ENCODE peak calls at places on chromosome 19, in six cellular contexts. One of them, this sample, is unnamed.

GRCh38 chr19:36152061-36152885 is at the start of gene COX7A1:
- DNase-seq in breast epithelium: peak; percentile 67
- DNase-seq in dorsolateral prefrontal cortex: peak; percentile 55
- DNase-seq in upper lobe of right lung: peak; percentile 75
- DNase-seq in fibroblast of mammary gland: peak; percentile 35
- DNase-seq in heart left ventricle: peak; percentile 93
- DNase-seq in this sample: no peak

GRCh38 chr19:17240062-17240854 is 5.5 kb downstream of the NR2F6 start:
- DNase-seq in breast epithelium: no peak
- DNase-seq in dorsolateral prefrontal cortex: no peak
- DNase-seq in upper lobe of right lung: no peak
- DNase-seq in fibroblast of mammary gland: no peak
- DNase-seq in heart left ventricle: no peak
- DNase-seq in this sample: no peak

GRCh38 chr19:4369888-4370260 is 26.5 kb downstream of the MPND start:
- DNase-seq in breast epithelium: no peak
- DNase-seq in dorsolateral prefrontal cortex: peak; percentile 58
- DNase-seq in upper lobe of right lung: peak; percentile 83
- DNase-seq in fibroblast of mammary gland: peak; percentile 59
- DNase-seq in heart left ventricle: no peak
- DNase-seq in this sample: no peak

GRCh38 chr19:1758959-1759903 is 5.9 kb downstream of the ONECUT3 start:
- DNase-seq in breast epithelium: no peak
- DNase-seq in dorsolateral prefrontal cortex: no peak
- DNase-seq in upper lobe of right lung: no peak
- DNase-seq in fibroblast of mammary gland: no peak
- DNase-seq in heart left ventricle: no peak
- DNase-seq in this sample: no peak

GRCh38 chr19:12766051-12766521 is 9.3 kb downstream of the HOOK2 start:
- DNase-seq in breast epithelium: peak; percentile 77
- DNase-seq in dorsolateral prefrontal cortex: peak; percentile 84
- DNase-seq in upper lobe of right lung: peak; percentile 94
- DNase-seq in fibroblast of mammary gland: peak; percentile 71
- DNase-seq in heart left ventricle: peak; percentile 79
- DNase-seq in this sample: no peak

GRCh38 chr19:47380559-47380958 is 31.4 kb downstream of the DHX34 start:
- DNase-seq in breast epithelium: no peak
- DNase-seq in dorsolateral prefrontal cortex: no peak
- DNase-seq in upper lobe of right lung: no peak
- DNase-seq in fibroblast of mammary gland: no peak
- DNase-seq in heart left ventricle: no peak
- DNase-seq in this sample: no peak

GRCh38 chr19:5333581-5334365 is 6.8 kb downstream of the PTPRS start:
- DNase-seq in breast epithelium: no peak
- DNase-seq in dorsolateral prefrontal cortex: no peak
- DNase-seq in upper lobe of right lung: no peak
- DNase-seq in fibroblast of mammary gland: no peak
- DNase-seq in heart left ventricle: no peak
- DNase-seq in this sample: no peak

GRCh38 chr19:3403489-3404323 is 37.3 kb downstream of the NFIC start:
- DNase-seq in breast epithelium: peak; percentile 88
- DNase-seq in dorsolateral prefrontal cortex: peak; percentile 85
- DNase-seq in upper lobe of right lung: peak; percentile 93
- DNase-seq in fibroblast of mammary gland: peak; percentile 96
- DNase-seq in heart left ventricle: peak; percentile 96
- DNase-seq in this sample: peak; percentile 78

GRCh38 chr19:2613507-2614295 is 88.8 kb downstream of the GNG7 start:
- DNase-seq in breast epithelium: no peak
- DNase-seq in dorsolateral prefrontal cortex: no peak
- DNase-seq in upper lobe of right lung: peak; percentile 77
- DNase-seq in fibroblast of mammary gland: peak; percentile 36
- DNase-seq in heart left ventricle: no peak
- DNase-seq in this sample: no peak

GRCh38 chr19:810077-810855 is 11.5 kb downstream of the PLPPR3 start:
- DNase-seq in breast epithelium: no peak
- DNase-seq in dorsolateral prefrontal cortex: no peak
- DNase-seq in upper lobe of right lung: peak; percentile 54
- DNase-seq in fibroblast of mammary gland: no peak
- DNase-seq in heart left ventricle: no peak
- DNase-seq in this sample: no peak

GRCh38 chr19:35347171-35347929 is at the start of gene FFAR1:
- DNase-seq in breast epithelium: no peak
- DNase-seq in dorsolateral prefrontal cortex: peak; percentile 16
- DNase-seq in upper lobe of right lung: peak; percentile 28
- DNase-seq in fibroblast of mammary gland: no peak
- DNase-seq in heart left ventricle: no peak
- DNase-seq in this sample: no peak

GRCh38 chr19:4609878-4610511 is 29.3 kb upstream of the TNFAIP8L1 start:
- DNase-seq in breast epithelium: no peak
- DNase-seq in dorsolateral prefrontal cortex: no peak
- DNase-seq in upper lobe of right lung: no peak
- DNase-seq in fibroblast of mammary gland: no peak
- DNase-seq in heart left ventricle: peak; percentile 50
- DNase-seq in this sample: no peak

GRCh38 chr19:43464089-43464775 is 1.2 kb downstream of the LYPD3 start:
- DNase-seq in breast epithelium: peak; percentile 76
- DNase-seq in dorsolateral prefrontal cortex: peak; percentile 42
- DNase-seq in upper lobe of right lung: peak; percentile 87
- DNase-seq in fibroblast of mammary gland: no peak
- DNase-seq in heart left ventricle: no peak
- DNase-seq in this sample: no peak

GRCh38 chr19:6319376-6319775 is 14.0 kb downstream of the ACER1 start:
- DNase-seq in breast epithelium: no peak
- DNase-seq in dorsolateral prefrontal cortex: no peak
- DNase-seq in upper lobe of right lung: no peak
- DNase-seq in fibroblast of mammary gland: no peak
- DNase-seq in heart left ventricle: no peak
- DNase-seq in this sample: no peak

GRCh38 chr19:383922-384800 is 24.8 kb downstream of the C2CD4C start:
- DNase-seq in breast epithelium: peak; percentile 12
- DNase-seq in dorsolateral prefrontal cortex: peak; percentile 25
- DNase-seq in upper lobe of right lung: peak; percentile 63
- DNase-seq in fibroblast of mammary gland: no peak
- DNase-seq in heart left ventricle: no peak
- DNase-seq in this sample: no peak

GRCh38 chr19:3644351-3645066 is 17.9 kb upstream of the CACTIN start:
- DNase-seq in breast epithelium: peak; percentile 44
- DNase-seq in dorsolateral prefrontal cortex: peak; percentile 93
- DNase-seq in upper lobe of right lung: no peak
- DNase-seq in fibroblast of mammary gland: peak; percentile 55
- DNase-seq in heart left ventricle: no peak
- DNase-seq in this sample: no peak

GRCh38 chr19:33953023-33953422 is 156.4 kb downstream of the KCTD15 start:
- DNase-seq in breast epithelium: no peak
- DNase-seq in dorsolateral prefrontal cortex: no peak
- DNase-seq in upper lobe of right lung: no peak
- DNase-seq in fibroblast of mammary gland: no peak
- DNase-seq in heart left ventricle: no peak
- DNase-seq in this sample: no peak

GRCh38 chr19:30504272-30504671 is 132.1 kb downstream of the ZNF536 start:
- DNase-seq in breast epithelium: no peak
- DNase-seq in dorsolateral prefrontal cortex: no peak
- DNase-seq in upper lobe of right lung: no peak
- DNase-seq in fibroblast of mammary gland: no peak
- DNase-seq in heart left ventricle: no peak
- DNase-seq in this sample: no peak

GRCh38 chr19:3129112-3129511 is 6.7 kb upstream of the GNA15 start:
- DNase-seq in breast epithelium: no peak
- DNase-seq in dorsolateral prefrontal cortex: no peak
- DNase-seq in upper lobe of right lung: no peak
- DNase-seq in fibroblast of mammary gland: peak; percentile 78
- DNase-seq in heart left ventricle: no peak
- DNase-seq in this sample: peak; percentile 29

GRCh38 chr19:31220540-31220939 is 128.7 kb downstream of the TSHZ3 start:
- DNase-seq in breast epithelium: no peak
- DNase-seq in dorsolateral prefrontal cortex: no peak
- DNase-seq in upper lobe of right lung: no peak
- DNase-seq in fibroblast of mammary gland: peak; percentile 33
- DNase-seq in heart left ventricle: no peak
- DNase-seq in this sample: no peak

GRCh38 chr19:1469200-1469935 is 9.6 kb downstream of the C19orf25 start:
- DNase-seq in breast epithelium: no peak
- DNase-seq in dorsolateral prefrontal cortex: no peak
- DNase-seq in upper lobe of right lung: no peak
- DNase-seq in fibroblast of mammary gland: no peak
- DNase-seq in heart left ventricle: no peak
- DNase-seq in this sample: no peak

GRCh38 chr19:33227870-33228599 is 2.4 kb upstream of the SLC7A10 start:
- DNase-seq in breast epithelium: no peak
- DNase-seq in dorsolateral prefrontal cortex: no peak
- DNase-seq in upper lobe of right lung: no peak
- DNase-seq in fibroblast of mammary gland: no peak
- DNase-seq in heart left ventricle: no peak
- DNase-seq in this sample: no peak

GRCh38 chr19:16467581-16467980 is 4.2 kb downstream of the EPS15L1 start:
- DNase-seq in breast epithelium: no peak
- DNase-seq in dorsolateral prefrontal cortex: no peak
- DNase-seq in upper lobe of right lung: no peak
- DNase-seq in fibroblast of mammary gland: no peak
- DNase-seq in heart left ventricle: peak; percentile 76
- DNase-seq in this sample: no peak

GRCh38 chr19:17719730-17720486 is 628 bp downstream of the MAP1S start:
- DNase-seq in breast epithelium: peak; percentile 52
- DNase-seq in dorsolateral prefrontal cortex: no peak
- DNase-seq in upper lobe of right lung: peak; percentile 83
- DNase-seq in fibroblast of mammary gland: no peak
- DNase-seq in heart left ventricle: no peak
- DNase-seq in this sample: no peak

GRCh38 chr19:3178377-3178972 is at the start of gene S1PR4:
- DNase-seq in breast epithelium: no peak
- DNase-seq in dorsolateral prefrontal cortex: no peak
- DNase-seq in upper lobe of right lung: peak; percentile 77
- DNase-seq in fibroblast of mammary gland: no peak
- DNase-seq in heart left ventricle: peak; percentile 31
- DNase-seq in this sample: no peak

GRCh38 chr19:49546825-49547565 is 19.2 kb downstream of the RCN3 start:
- DNase-seq in breast epithelium: peak; percentile 68
- DNase-seq in dorsolateral prefrontal cortex: no peak
- DNase-seq in upper lobe of right lung: no peak
- DNase-seq in fibroblast of mammary gland: peak; percentile 93
- DNase-seq in heart left ventricle: peak; percentile 59
- DNase-seq in this sample: peak; percentile 95

GRCh38 chr19:43532571-43532961 is 422 bp upstream of the ZNF575 start:
- DNase-seq in breast epithelium: peak; percentile 55
- DNase-seq in dorsolateral prefrontal cortex: peak; percentile 65
- DNase-seq in upper lobe of right lung: peak; percentile 83
- DNase-seq in fibroblast of mammary gland: no peak
- DNase-seq in heart left ventricle: peak; percentile 58
- DNase-seq in this sample: no peak

DNA sequence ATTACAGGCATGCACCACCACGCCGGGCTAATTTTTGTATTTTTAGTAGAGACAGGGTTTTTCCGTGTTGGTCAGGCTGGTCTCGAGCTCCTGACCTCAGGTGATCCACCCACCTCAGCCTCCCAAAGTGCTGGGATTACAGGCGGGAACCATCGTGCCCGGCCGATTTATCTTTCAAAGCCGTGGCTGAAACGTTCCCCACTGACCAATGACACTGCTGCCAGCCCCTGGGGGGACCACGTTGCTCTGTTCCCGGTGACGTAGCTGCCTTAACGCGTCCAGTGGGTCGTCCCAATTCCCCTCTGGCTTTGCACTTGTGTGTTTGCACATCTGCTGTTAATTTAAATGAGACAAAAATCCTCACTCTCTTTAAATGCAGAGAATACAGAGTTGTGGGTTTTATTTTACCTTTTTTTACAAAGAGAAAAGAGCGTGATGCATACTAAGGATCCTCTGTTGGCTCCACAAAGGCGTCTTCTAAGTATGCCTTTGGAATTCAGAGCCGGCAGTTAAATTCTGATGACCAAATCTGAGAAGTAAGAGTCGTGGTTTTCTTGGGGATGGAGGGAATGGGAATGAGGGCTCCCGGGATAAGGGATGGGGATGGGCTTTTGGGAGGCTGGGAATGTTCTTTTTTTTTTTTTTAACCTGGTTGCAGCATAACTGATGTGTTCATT is 18.5 kb upstream of the LMTK3 start:
- DNase-seq in breast epithelium: no peak
- DNase-seq in dorsolateral prefrontal cortex: no peak
- DNase-seq in upper lobe of right lung: no peak
- DNase-seq in fibroblast of mammary gland: no peak
- DNase-seq in heart left ventricle: no peak
- DNase-seq in this sample: no peak
- H3K4me3 ChIP-seq in breast epithelium: no peak overlapping the region
- H3K4me3 ChIP-seq in dorsolateral prefrontal cortex: no peak overlapping the region
- H3K4me3 ChIP-seq in upper lobe of right lung: no peak overlapping the region
- H3K4me3 ChIP-seq in fibroblast of mammary gland: no peak overlapping the region
- H3K4me3 ChIP-seq in heart left ventricle: no peak overlapping the region
- H3K4me3 ChIP-seq in this sample: no peak overlapping the region

DNA sequence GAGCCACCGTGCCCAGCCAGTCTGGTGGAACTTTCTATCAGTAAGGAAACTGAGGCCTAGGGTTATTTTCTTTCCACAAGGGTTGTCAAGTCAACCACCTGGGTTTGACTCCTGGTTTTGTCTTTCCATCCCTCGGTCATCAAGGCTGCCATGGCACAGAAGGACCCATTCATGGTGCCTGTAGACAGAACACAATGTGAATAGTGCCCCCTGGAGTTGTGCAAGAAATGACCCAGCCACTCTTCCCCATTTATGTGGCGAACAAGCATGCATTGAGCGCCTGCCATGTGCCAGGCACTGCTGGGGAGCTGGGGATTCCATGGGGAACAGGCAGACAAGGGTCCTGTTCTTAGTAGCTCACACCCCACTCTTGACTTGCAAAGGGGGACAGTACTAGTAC is 4.1 kb downstream of the SMARCA4 start:
- DNase-seq in breast epithelium: no peak
- DNase-seq in dorsolateral prefrontal cortex: no peak
- DNase-seq in upper lobe of right lung: no peak
- DNase-seq in fibroblast of mammary gland: no peak
- DNase-seq in heart left ventricle: no peak
- DNase-seq in this sample: no peak
- TF ChIP-seq CTCF in breast epithelium: no peak
- TF ChIP-seq CTCF in dorsolateral prefrontal cortex: no peak
- TF ChIP-seq CTCF in upper lobe of right lung: no peak
- TF ChIP-seq CTCF in fibroblast of mammary gland: no peak
- TF ChIP-seq CTCF in heart left ventricle: no peak
- TF ChIP-seq CTCF in this sample: no peak

GRCh38 chr19:56699552-56699951 is 28.0 kb upstream of the ZNF835 start:
- DNase-seq in breast epithelium: no peak
- DNase-seq in dorsolateral prefrontal cortex: no peak
- DNase-seq in upper lobe of right lung: no peak
- DNase-seq in fibroblast of mammary gland: no peak
- DNase-seq in heart left ventricle: no peak
- DNase-seq in this sample: no peak
- H3K4me3 ChIP-seq in breast epithelium: no peak overlapping the region
- H3K4me3 ChIP-seq in dorsolateral prefrontal cortex: no peak overlapping the region
- H3K4me3 ChIP-seq in upper lobe of right lung: no peak overlapping the region
- H3K4me3 ChIP-seq in fibroblast of mammary gland: no peak overlapping the region
- H3K4me3 ChIP-seq in heart left ventricle: no peak overlapping the region
- H3K4me3 ChIP-seq in this sample: no peak overlapping the region

DNA sequence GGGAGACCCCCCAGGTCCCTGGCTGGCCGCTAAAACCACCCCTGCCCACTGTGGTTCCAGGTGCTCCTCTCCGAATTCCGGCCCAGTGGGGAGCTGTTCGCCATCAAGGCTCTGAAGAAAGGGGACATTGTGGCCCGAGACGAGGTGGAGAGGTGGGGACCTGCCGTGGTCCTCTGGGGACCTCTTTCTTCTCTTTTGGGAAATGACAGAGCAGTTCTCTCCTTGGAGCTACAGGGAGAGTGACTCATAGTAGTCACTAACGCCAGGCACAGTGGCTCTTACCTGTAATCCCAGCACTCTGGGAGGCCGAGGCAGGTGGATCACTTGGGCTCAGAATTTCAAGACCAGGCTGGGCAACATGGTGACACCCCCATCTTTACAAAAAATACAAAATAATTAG is 7.3 kb downstream of the PTGER1 start:
- DNase-seq in breast epithelium: no peak
- DNase-seq in dorsolateral prefrontal cortex: no peak
- DNase-seq in upper lobe of right lung: no peak
- DNase-seq in fibroblast of mammary gland: no peak
- DNase-seq in heart left ventricle: no peak
- DNase-seq in this sample: no peak
- TF ChIP-seq CTCF in breast epithelium: no peak
- TF ChIP-seq CTCF in dorsolateral prefrontal cortex: no peak
- TF ChIP-seq CTCF in upper lobe of right lung: no peak
- TF ChIP-seq CTCF in fibroblast of mammary gland: no peak
- TF ChIP-seq CTCF in heart left ventricle: no peak
- TF ChIP-seq CTCF in this sample: peak; percentile 10